ENCODE peak calls at places on chromosome X, in six cellular contexts. R is NCI-H2171, N is HuH-7.5, Y is amygdala, C is cardiac septum, D is colonic mucosa. X is an unnamed sample.

GRCh38 chrX:74232859-74233258 is 71.1 kb upstream of the ZCCHC13 start:
- DNase-seq in R (peak), N (no peak), Y (no peak), C (no peak), D (no peak), X (no peak)

GRCh38 chrX:11397680-11398079 is 104.5 kb downstream of the AMELX start:
- DNase-seq in R (no peak), N (no peak), Y (no peak), C (no peak), D (no peak), X (no peak)

GRCh38 chrX:26918633-26919032 is 544.5 kb downstream of the PPP4R3C start:
- DNase-seq in R (no peak), N (no peak), Y (no peak), C (no peak), D (no peak), X (no peak)

GRCh38 chrX:110317079-110317819 is 636 bp downstream of the AMMECR1 start:
- DNase-seq in R (no peak), N (peak), Y (no peak), C (no peak), D (peak), X (peak)

GRCh38 chrX:141220342-141221008 is 21.8 kb downstream of the SPANXC start:
- DNase-seq in R (no peak), N (no peak), Y (no peak), C (no peak), D (no peak), X (no peak)

GRCh38 chrX:123731987-123732678 is 719 bp downstream of the THOC2 start:
- DNase-seq in R (no peak), N (peak), Y (no peak), C (no peak), D (peak), X (peak)

GRCh38 chrX:131827935-131828334 is 195.2 kb upstream of the STK26 start:
- DNase-seq in R (no peak), N (no peak), Y (no peak), C (no peak), D (no peak), X (no peak)

GRCh38 chrX:115592997-115593734 is 32.2 kb downstream of the PLS3 start:
- DNase-seq in R (no peak), N (no peak), Y (no peak), C (no peak), D (no peak), X (no peak)

GRCh38 chrX:12958461-12958860 is 16.4 kb upstream of the TMSB4X start:
- DNase-seq in R (no peak), N (no peak), Y (no peak), C (no peak), D (no peak), X (no peak)

GRCh38 chrX:123807825-123808416 is 51.9 kb upstream of the XIAP start:
- DNase-seq in R (no peak), N (no peak), Y (no peak), C (no peak), D (no peak), X (no peak)

GRCh38 chrX:63809158-63809557 is 24.1 kb upstream of the ARHGEF9 start:
- DNase-seq in R (peak), N (no peak), Y (no peak), C (no peak), D (no peak), X (no peak)

GRCh38 chrX:68432648-68433047 is 647 bp downstream of the OPHN1 start:
- DNase-seq in R (no peak), N (no peak), Y (no peak), C (no peak), D (no peak), X (no peak)

GRCh38 chrX:150935466-150935865 is 37.0 kb upstream of the CD99L2 start:
- DNase-seq in R (no peak), N (no peak), Y (no peak), C (no peak), D (no peak), X (no peak)

GRCh38 chrX:57640674-57641016 is 39.4 kb downstream of the NLRP2B start:
- DNase-seq in R (no peak), N (no peak), Y (no peak), C (no peak), D (no peak), X (no peak)

GRCh38 chrX:86981326-86981890 is 536.2 kb upstream of the KLHL4 start:
- DNase-seq in R (no peak), N (no peak), Y (no peak), C (no peak), D (no peak), X (no peak)

GRCh38 chrX:98379134-98379533 is 1495.4 kb downstream of the RPA4 start:
- DNase-seq in R (no peak), N (no peak), Y (no peak), C (no peak), D (no peak), X (no peak)

GRCh38 chrX:9622128-9622527 is 143.5 kb downstream of the GPR143 start:
- DNase-seq in R (no peak), N (no peak), Y (no peak), C (no peak), D (no peak), X (no peak)

GRCh38 chrX:112766774-112767173 is 73.9 kb downstream of the AMOT start:
- DNase-seq in R (no peak), N (no peak), Y (no peak), C (no peak), D (no peak), X (no peak)

GRCh38 chrX:36364262-36364661 is 444.7 kb downstream of the CFAP47 start:
- DNase-seq in R (no peak), N (no peak), Y (no peak), C (no peak), D (no peak), X (no peak)

GRCh38 chrX:148412006-148412405 is 88.4 kb upstream of the AFF2 start:
- DNase-seq in R (no peak), N (no peak), Y (no peak), C (no peak), D (no peak), X (no peak)

GRCh38 chrX:111244238-111244750 is 26.0 kb downstream of the CAPN6 start:
- DNase-seq in R (no peak), N (no peak), Y (no peak), C (no peak), D (no peak), X (no peak)

GRCh38 chrX:107730991-107731766 is 44.4 kb downstream of the TSC22D3 start:
- DNase-seq in R (no peak), N (no peak), Y (no peak), C (no peak), D (no peak), X (peak)

GRCh38 chrX:42484233-42484632 is 293.7 kb downstream of the PPP1R2C start:
- DNase-seq in R (no peak), N (no peak), Y (no peak), C (no peak), D (no peak), X (no peak)

GRCh38 chrX:87805829-87806490 is 288.4 kb downstream of the KLHL4 start:
- DNase-seq in R (no peak), N (no peak), Y (no peak), C (no peak), D (no peak), X (no peak)

GRCh38 chrX:116204947-116205346 is 34.4 kb downstream of the AGTR2 start:
- DNase-seq in R (no peak), N (no peak), Y (no peak), C (no peak), D (no peak), X (no peak)

GRCh38 chrX:2894885-2895292 is 34.2 kb downstream of the ARSD start:
- DNase-seq in R (no peak), N (no peak), Y (no peak), C (no peak), D (peak), X (peak)

GRCh38 chrX:2451456-2452316 is 49.1 kb downstream of the DHRSX start:
- DNase-seq in R (no peak), N (no peak), Y (no peak), C (no peak), D (no peak), X (no peak)

GRCh38 chrX:16282209-16282608 is 114.9 kb downstream of the MAGEB17 start:
- DNase-seq in R (no peak), N (no peak), Y (no peak), C (no peak), D (no peak), X (no peak)

GRCh38 chrX:3950373-3950772 is 236.9 kb upstream of the PRKX start:
- DNase-seq in R (no peak), N (no peak), Y (no peak), C (no peak), D (no peak), X (no peak)

X was measured in body of pancreas.